ENCODE peak calls at places on chromosomes 4 and X, in six cellular contexts. P is CD8-positive, alpha-beta T cell; N is HCT116; M is neural progenitor cell; R is body of pancreas; L is pancreas. D is an unnamed sample.
A peak's percentile ranks its signal among the peaks of the same experiment; 100 is the strongest.

GRCh38 chr4:103098331-103098730 is 1.3 kb downstream of the BDH2 start:
- DNase-seq in P (no peak), N (no peak), M (peak; percentile 36), R (no peak), L (no peak), D (no peak)

GRCh38 chr4:16199132-16199531 is 27.1 kb downstream of the TAPT1 start:
- DNase-seq in P (no peak), N (no peak), M (peak; percentile 15), R (no peak), L (no peak), D (no peak)

GRCh38 chr4:155966661-155967060 is 13.0 kb upstream of the CTSO start:
- DNase-seq in P (no peak), N (no peak), M (no peak), R (no peak), L (no peak), D (no peak)

GRCh38 chrX:31580726-31581125 is 508.9 kb upstream of the FTHL17 start:
- DNase-seq in P (no peak), N (no peak), M (peak; percentile 4), R (no peak), L (no peak), D (no peak)

GRCh38 chr4:168028568-168028967 is 63.8 kb upstream of the ANXA10 start:
- DNase-seq in P (no peak), N (peak; percentile 28), M (no peak), R (no peak), L (no peak), D (no peak)

GRCh38 chr4:106329027-106329618 is 12.8 kb downstream of the AIMP1 start:
- DNase-seq in P (no peak), N (peak; percentile 28), M (peak; percentile 26), R (no peak), L (no peak), D (peak; percentile 50)

GRCh38 chr4:113758361-113758760 is 3.2 kb downstream of the CAMK2D start:
- DNase-seq in P (no peak), N (no peak), M (no peak), R (no peak), L (no peak), D (no peak)

GRCh38 chr4:89469930-89470375 is 162.4 kb upstream of the GPRIN3 start:
- DNase-seq in P (no peak), N (no peak), M (no peak), R (no peak), L (no peak), D (no peak)

GRCh38 chr4:100907465-100908454 is 389.9 kb upstream of the EMCN start:
- DNase-seq in P (no peak), N (no peak), M (no peak), R (no peak), L (no peak), D (no peak)

GRCh38 chr4:92189146-92189545 is 114.6 kb upstream of the GRID2 start:
- DNase-seq in P (no peak), N (no peak), M (no peak), R (no peak), L (no peak), D (no peak)

GRCh38 chrX:37867509-37868153 is 20.3 kb upstream of the DYNLT3 start:
- DNase-seq in P (no peak), N (no peak), M (no peak), R (no peak), L (no peak), D (no peak)

GRCh38 chr4:189200346-189200745 is 740.3 kb upstream of the FRG1 start:
- DNase-seq in P (no peak), N (no peak), M (no peak), R (no peak), L (no peak), D (no peak)

GRCh38 chr4:33940281-33940680 is 2304.0 kb downstream of the ARAP2 start:
- DNase-seq in P (no peak), N (no peak), M (no peak), R (no peak), L (no peak), D (no peak)

GRCh38 chrX:13064599-13065143 is 20.3 kb upstream of the FAM9C start:
- DNase-seq in P (no peak), N (no peak), M (no peak), R (no peak), L (no peak), D (no peak)

GRCh38 chr4:78168029-78168428 is 110.9 kb downstream of the FRAS1 start:
- DNase-seq in P (no peak), N (no peak), M (peak; percentile 15), R (no peak), L (no peak), D (no peak)

GRCh38 chr4:167032876-167033275 is 201.4 kb downstream of the SPOCK3 start:
- DNase-seq in P (no peak), N (no peak), M (no peak), R (no peak), L (no peak), D (no peak)

GRCh38 chr4:98938386-98938785 is 9.5 kb upstream of the EIF4E start:
- DNase-seq in P (no peak), N (no peak), M (no peak), R (no peak), L (no peak), D (peak; percentile 7)

GRCh38 chrX:26848511-26848910 is 614.6 kb downstream of the PPP4R3C start:
- DNase-seq in P (no peak), N (no peak), M (no peak), R (no peak), L (no peak), D (no peak)

GRCh38 chrX:70998402-70999027 is 67.6 kb upstream of the SLC7A3 start:
- DNase-seq in P (no peak), N (no peak), M (peak; percentile 69), R (no peak), L (no peak), D (peak; percentile 50)

GRCh38 chr4:168527560-168527959 is 30.7 kb downstream of the PALLD start:
- DNase-seq in P (no peak), N (no peak), M (no peak), R (no peak), L (no peak), D (no peak)

GRCh38 chr4:109764376-109764775 is 34.5 kb upstream of the PLA2G12A start:
- DNase-seq in P (no peak), N (no peak), M (no peak), R (peak; percentile 33), L (peak; percentile 20), D (no peak)

GRCh38 chr4:52869196-52869595 is 7.1 kb downstream of the RASL11B start:
- DNase-seq in P (no peak), N (no peak), M (no peak), R (peak; percentile 16), L (no peak), D (no peak)

GRCh38 chr4:110516106-110516922 is 40.4 kb downstream of the ENPEP start:
- DNase-seq in P (peak; percentile 51), N (peak; percentile 72), M (peak; percentile 73), R (peak; percentile 87), L (peak; percentile 78), D (peak; percentile 78)

GRCh38 chr4:82213485-82214162 is 160.2 kb downstream of the HNRNPD start:
- DNase-seq in P (no peak), N (no peak), M (no peak), R (no peak), L (no peak), D (no peak)

GRCh38 chr4:163744861-163745260 is 250.4 kb downstream of the TMA16 start:
- DNase-seq in P (no peak), N (no peak), M (no peak), R (no peak), L (no peak), D (no peak)

DNA sequence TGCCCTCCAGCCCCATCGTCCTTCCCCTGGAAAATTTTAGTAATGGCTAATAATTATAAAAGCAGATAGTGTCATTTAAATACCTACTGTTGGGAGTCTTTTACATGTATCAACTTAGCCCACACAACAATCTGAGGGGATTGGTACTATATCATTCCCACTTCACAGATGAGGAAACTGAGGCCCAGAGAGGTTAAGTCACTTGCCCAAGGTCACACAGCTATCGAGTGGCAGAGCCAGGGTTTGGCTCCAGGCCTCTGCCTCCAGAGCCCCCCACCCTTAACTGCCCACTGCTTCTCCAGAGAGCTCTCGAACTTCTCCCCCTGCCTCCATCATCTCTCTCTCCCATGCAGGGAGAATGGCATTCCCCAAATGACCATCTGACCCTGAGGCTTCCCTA is 7.4 kb downstream of the C4orf50 start:
- DNase-seq in P (no peak), N (no peak), M (no peak), R (no peak), L (no peak), D (no peak)
- H3K4me3 ChIP-seq in P (no peak overlapping the region), N (no peak overlapping the region), M (no peak overlapping the region), R (no peak overlapping the region), L (no peak overlapping the region), D (no peak overlapping the region)

GRCh38 chrX:24498181-24498580 is 33.1 kb downstream of the PDK3 start:
- DNase-seq in P (peak; percentile 4), N (no peak), M (peak; percentile 41), R (peak; percentile 22), L (no peak), D (no peak)
- TF ChIP-seq CTCF in P (peak; percentile 21), N (peak; percentile 4), M (peak; percentile 42), R (peak; percentile 26), L (no peak), D (peak; percentile 45)

GRCh38 chr4:15006416-15007024 is 4.2 kb downstream of the CPEB2 start:
- DNase-seq in P (no peak), N (no peak), M (no peak), R (no peak), L (no peak), D (no peak)

GRCh38 chr4:15010038-15010585 is 7.8 kb downstream of the CPEB2 start:
- DNase-seq in P (no peak), N (no peak), M (peak; percentile 4), R (no peak), L (no peak), D (no peak)

GRCh38 chr4:15005474-15006115 is 3.3 kb downstream of the CPEB2 start:
- DNase-seq in P (no peak), N (no peak), M (no peak), R (no peak), L (no peak), D (no peak)

GRCh38 chr4:15004701-15005301 is 2.5 kb downstream of the CPEB2 start:
- DNase-seq in P (peak; percentile 26), N (no peak), M (peak; percentile 60), R (peak; percentile 88), L (peak; percentile 87), D (peak; percentile 35)

DNA sequence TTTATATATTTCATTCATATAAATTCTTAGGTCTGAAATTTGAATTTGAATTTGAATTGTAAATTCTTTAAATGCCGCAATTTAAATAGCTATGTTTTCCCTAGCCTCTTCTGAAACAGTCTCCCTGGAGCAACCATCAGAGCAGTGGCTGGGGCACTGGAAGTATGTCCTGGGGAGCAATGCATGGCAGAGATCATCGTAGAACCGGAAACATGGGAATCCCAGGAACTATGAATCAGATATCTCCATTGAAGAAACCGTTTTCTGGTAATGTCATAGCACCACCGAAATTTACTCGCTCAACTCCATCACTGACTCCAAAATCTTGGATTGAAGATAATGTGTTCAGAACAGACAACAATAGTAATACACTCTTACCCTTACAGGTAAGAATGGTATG is 4.9 kb downstream of the CPEB2 start:
- DNase-seq in P (no peak), N (no peak), M (no peak), R (no peak), L (no peak), D (no peak)
- H3K4me1 ChIP-seq in P (peaks cover 11% of the 10 kb centered on the region), N (no peaks in the 10 kb centered on the region), M (peaks cover 17% of the 10 kb centered on the region), R (peaks cover 33% of the 10 kb centered on the region), L (peaks cover 16% of the 10 kb centered on the region), D (peaks cover 5% of the 10 kb centered on the region)

DNA sequence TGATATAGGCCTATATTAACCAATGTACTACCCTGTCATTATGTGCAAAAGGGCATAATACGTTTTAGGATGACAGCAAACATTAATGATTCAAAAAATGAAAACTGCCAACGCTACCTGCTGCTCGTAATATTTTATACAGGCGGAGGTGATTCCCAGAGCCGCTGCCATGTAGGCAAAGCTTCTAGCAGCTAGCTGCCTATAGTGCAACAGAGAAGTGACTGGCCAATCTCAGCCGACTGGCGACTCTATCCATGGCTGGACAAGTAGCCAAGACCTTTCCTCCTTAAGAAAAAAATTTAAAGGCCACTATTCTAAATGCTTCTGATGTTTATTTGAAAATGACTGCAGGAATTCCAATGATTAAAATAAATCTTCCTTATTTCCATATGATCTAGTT is 1.9 kb downstream of the PPARGC1A start:
- DNase-seq in P (no peak), N (no peak), M (no peak), R (no peak), L (no peak), D (no peak)
- H3K4me3 ChIP-seq in P (no peak overlapping the region), N (no peak overlapping the region), M (no peak overlapping the region), R (no peak overlapping the region), L (no peak overlapping the region), D (no peak overlapping the region)

D was measured in Caco-2.